ENCODE peak calls at places on chromosomes 6 and 20, in eight cellular contexts. One of them, this sample, is unnamed.

GRCh38 chr6:26432622-26433021 is 7.7 kb upstream of the BTN3A3 start:
- DNase-seq in mammary epithelial cell: no peak
- DNase-seq in posterior cingulate gyrus: no peak
- DNase-seq in CD8-positive, alpha-beta memory T cell: no peak
- DNase-seq in HFFc6: no peak
- DNase-seq in nephron progenitor cell: no peak
- DNase-seq in EL: peak; percentile 28
- DNase-seq in stimulated activated CD8-positive, alpha-beta memory T cell treated with anti-CD3 and anti-CD28 coated beads, Interleukin-2, amount 100 ng/mL, for 1 hour: no peak
- DNase-seq in this sample: no peak

GRCh38 chr6:122770835-122771601 is 8.5 kb upstream of the FABP7 start:
- DNase-seq in mammary epithelial cell: no peak
- DNase-seq in posterior cingulate gyrus: no peak
- DNase-seq in CD8-positive, alpha-beta memory T cell: no peak
- DNase-seq in HFFc6: no peak
- DNase-seq in nephron progenitor cell: no peak
- DNase-seq in EL: no peak
- DNase-seq in stimulated activated CD8-positive, alpha-beta memory T cell treated with anti-CD3 and anti-CD28 coated beads, Interleukin-2, amount 100 ng/mL, for 1 hour: no peak
- DNase-seq in this sample: no peak

GRCh38 chr6:113178349-113178748 is 678.8 kb upstream of the MARCKS start:
- DNase-seq in mammary epithelial cell: peak; percentile 50
- DNase-seq in posterior cingulate gyrus: no peak
- DNase-seq in CD8-positive, alpha-beta memory T cell: no peak
- DNase-seq in HFFc6: peak; percentile 14
- DNase-seq in nephron progenitor cell: no peak
- DNase-seq in EL: peak; percentile 21
- DNase-seq in stimulated activated CD8-positive, alpha-beta memory T cell treated with anti-CD3 and anti-CD28 coated beads, Interleukin-2, amount 100 ng/mL, for 1 hour: no peak
- DNase-seq in this sample: no peak

GRCh38 chr6:152220785-152221184 is 413.3 kb downstream of the ESR1 start:
- DNase-seq in mammary epithelial cell: no peak
- DNase-seq in posterior cingulate gyrus: no peak
- DNase-seq in CD8-positive, alpha-beta memory T cell: no peak
- DNase-seq in HFFc6: no peak
- DNase-seq in nephron progenitor cell: no peak
- DNase-seq in EL: no peak
- DNase-seq in stimulated activated CD8-positive, alpha-beta memory T cell treated with anti-CD3 and anti-CD28 coated beads, Interleukin-2, amount 100 ng/mL, for 1 hour: no peak
- DNase-seq in this sample: no peak

GRCh38 chr6:50913105-50913770 is 94.6 kb downstream of the TFAP2B start:
- DNase-seq in mammary epithelial cell: no peak
- DNase-seq in posterior cingulate gyrus: no peak
- DNase-seq in CD8-positive, alpha-beta memory T cell: peak; percentile 40
- DNase-seq in HFFc6: no peak
- DNase-seq in nephron progenitor cell: no peak
- DNase-seq in EL: no peak
- DNase-seq in stimulated activated CD8-positive, alpha-beta memory T cell treated with anti-CD3 and anti-CD28 coated beads, Interleukin-2, amount 100 ng/mL, for 1 hour: no peak
- DNase-seq in this sample: no peak

GRCh38 chr6:131792091-131792496 is 15.7 kb upstream of the ENPP1 start:
- DNase-seq in mammary epithelial cell: peak; percentile 70
- DNase-seq in posterior cingulate gyrus: no peak
- DNase-seq in CD8-positive, alpha-beta memory T cell: no peak
- DNase-seq in HFFc6: peak; percentile 16
- DNase-seq in nephron progenitor cell: no peak
- DNase-seq in EL: peak; percentile 43
- DNase-seq in stimulated activated CD8-positive, alpha-beta memory T cell treated with anti-CD3 and anti-CD28 coated beads, Interleukin-2, amount 100 ng/mL, for 1 hour: no peak
- DNase-seq in this sample: peak; percentile 35

GRCh38 chr6:122790740-122791679 is 2.0 kb downstream of the SMPDL3A start:
- DNase-seq in mammary epithelial cell: no peak
- DNase-seq in posterior cingulate gyrus: no peak
- DNase-seq in CD8-positive, alpha-beta memory T cell: no peak
- DNase-seq in HFFc6: no peak
- DNase-seq in nephron progenitor cell: no peak
- DNase-seq in EL: no peak
- DNase-seq in stimulated activated CD8-positive, alpha-beta memory T cell treated with anti-CD3 and anti-CD28 coated beads, Interleukin-2, amount 100 ng/mL, for 1 hour: no peak
- DNase-seq in this sample: peak; percentile 11

GRCh38 chr6:170209354-170210025 is 81.4 kb downstream of the DLL1 start:
- DNase-seq in mammary epithelial cell: no peak
- DNase-seq in posterior cingulate gyrus: no peak
- DNase-seq in CD8-positive, alpha-beta memory T cell: peak; percentile 36
- DNase-seq in HFFc6: no peak
- DNase-seq in nephron progenitor cell: no peak
- DNase-seq in EL: no peak
- DNase-seq in stimulated activated CD8-positive, alpha-beta memory T cell treated with anti-CD3 and anti-CD28 coated beads, Interleukin-2, amount 100 ng/mL, for 1 hour: no peak
- DNase-seq in this sample: no peak

GRCh38 chr6:167474171-167474570 is 149.3 kb downstream of the TTLL2 start:
- DNase-seq in mammary epithelial cell: no peak
- DNase-seq in posterior cingulate gyrus: no peak
- DNase-seq in CD8-positive, alpha-beta memory T cell: no peak
- DNase-seq in HFFc6: no peak
- DNase-seq in nephron progenitor cell: no peak
- DNase-seq in EL: no peak
- DNase-seq in stimulated activated CD8-positive, alpha-beta memory T cell treated with anti-CD3 and anti-CD28 coated beads, Interleukin-2, amount 100 ng/mL, for 1 hour: no peak
- DNase-seq in this sample: no peak

GRCh38 chr6:125611573-125612399 is 137.6 kb upstream of the HEY2 start:
- DNase-seq in mammary epithelial cell: no peak
- DNase-seq in posterior cingulate gyrus: no peak
- DNase-seq in CD8-positive, alpha-beta memory T cell: no peak
- DNase-seq in HFFc6: no peak
- DNase-seq in nephron progenitor cell: peak; percentile 12
- DNase-seq in EL: no peak
- DNase-seq in stimulated activated CD8-positive, alpha-beta memory T cell treated with anti-CD3 and anti-CD28 coated beads, Interleukin-2, amount 100 ng/mL, for 1 hour: no peak
- DNase-seq in this sample: no peak

GRCh38 chr6:82741996-82742385 is 323.6 kb downstream of the UBE3D start:
- DNase-seq in mammary epithelial cell: no peak
- DNase-seq in posterior cingulate gyrus: no peak
- DNase-seq in CD8-positive, alpha-beta memory T cell: no peak
- DNase-seq in HFFc6: no peak
- DNase-seq in nephron progenitor cell: no peak
- DNase-seq in EL: no peak
- DNase-seq in stimulated activated CD8-positive, alpha-beta memory T cell treated with anti-CD3 and anti-CD28 coated beads, Interleukin-2, amount 100 ng/mL, for 1 hour: no peak
- DNase-seq in this sample: no peak

GRCh38 chr6:140303218-140303949 is 928.9 kb upstream of the CITED2 start:
- DNase-seq in mammary epithelial cell: peak; percentile 8
- DNase-seq in posterior cingulate gyrus: no peak
- DNase-seq in CD8-positive, alpha-beta memory T cell: no peak
- DNase-seq in HFFc6: no peak
- DNase-seq in nephron progenitor cell: no peak
- DNase-seq in EL: no peak
- DNase-seq in stimulated activated CD8-positive, alpha-beta memory T cell treated with anti-CD3 and anti-CD28 coated beads, Interleukin-2, amount 100 ng/mL, for 1 hour: no peak
- DNase-seq in this sample: no peak

GRCh38 chr6:75204959-75205775 is 686 bp downstream of the COL12A1 start:
- DNase-seq in mammary epithelial cell: peak; percentile 54
- DNase-seq in posterior cingulate gyrus: peak; percentile 25
- DNase-seq in CD8-positive, alpha-beta memory T cell: no peak
- DNase-seq in HFFc6: peak; percentile 70
- DNase-seq in nephron progenitor cell: peak; percentile 45
- DNase-seq in EL: peak; percentile 86
- DNase-seq in stimulated activated CD8-positive, alpha-beta memory T cell treated with anti-CD3 and anti-CD28 coated beads, Interleukin-2, amount 100 ng/mL, for 1 hour: no peak
- DNase-seq in this sample: peak; percentile 75

GRCh38 chr20:32337937-32338661 is 20.0 kb upstream of the ASXL1 start:
- DNase-seq in mammary epithelial cell: no peak
- DNase-seq in posterior cingulate gyrus: no peak
- DNase-seq in CD8-positive, alpha-beta memory T cell: no peak
- DNase-seq in HFFc6: no peak
- DNase-seq in nephron progenitor cell: no peak
- DNase-seq in EL: no peak
- DNase-seq in stimulated activated CD8-positive, alpha-beta memory T cell treated with anti-CD3 and anti-CD28 coated beads, Interleukin-2, amount 100 ng/mL, for 1 hour: no peak
- DNase-seq in this sample: no peak

GRCh38 chr6:82836022-82836575 is 229.5 kb downstream of the UBE3D start:
- DNase-seq in mammary epithelial cell: no peak
- DNase-seq in posterior cingulate gyrus: no peak
- DNase-seq in CD8-positive, alpha-beta memory T cell: no peak
- DNase-seq in HFFc6: no peak
- DNase-seq in nephron progenitor cell: no peak
- DNase-seq in EL: no peak
- DNase-seq in stimulated activated CD8-positive, alpha-beta memory T cell treated with anti-CD3 and anti-CD28 coated beads, Interleukin-2, amount 100 ng/mL, for 1 hour: no peak
- DNase-seq in this sample: no peak

GRCh38 chr20:37254114-37254878 is 7.3 kb downstream of the GHRH start:
- DNase-seq in mammary epithelial cell: no peak
- DNase-seq in posterior cingulate gyrus: no peak
- DNase-seq in CD8-positive, alpha-beta memory T cell: no peak
- DNase-seq in HFFc6: no peak
- DNase-seq in nephron progenitor cell: no peak
- DNase-seq in EL: no peak
- DNase-seq in stimulated activated CD8-positive, alpha-beta memory T cell treated with anti-CD3 and anti-CD28 coated beads, Interleukin-2, amount 100 ng/mL, for 1 hour: no peak
- DNase-seq in this sample: no peak

GRCh38 chr6:158270389-158271127 is 41.7 kb upstream of the TULP4 start:
- DNase-seq in mammary epithelial cell: no peak
- DNase-seq in posterior cingulate gyrus: no peak
- DNase-seq in CD8-positive, alpha-beta memory T cell: no peak
- DNase-seq in HFFc6: no peak
- DNase-seq in nephron progenitor cell: no peak
- DNase-seq in EL: no peak
- DNase-seq in stimulated activated CD8-positive, alpha-beta memory T cell treated with anti-CD3 and anti-CD28 coated beads, Interleukin-2, amount 100 ng/mL, for 1 hour: no peak
- DNase-seq in this sample: no peak

GRCh38 chr6:20808984-20809383 is 274.7 kb downstream of the CDKAL1 start:
- DNase-seq in mammary epithelial cell: no peak
- DNase-seq in posterior cingulate gyrus: no peak
- DNase-seq in CD8-positive, alpha-beta memory T cell: no peak
- DNase-seq in HFFc6: no peak
- DNase-seq in nephron progenitor cell: no peak
- DNase-seq in EL: no peak
- DNase-seq in stimulated activated CD8-positive, alpha-beta memory T cell treated with anti-CD3 and anti-CD28 coated beads, Interleukin-2, amount 100 ng/mL, for 1 hour: no peak
- DNase-seq in this sample: no peak

GRCh38 chr20:34537651-34538050 is 20.9 kb upstream of the MAP1LC3A start:
- DNase-seq in mammary epithelial cell: no peak
- DNase-seq in posterior cingulate gyrus: no peak
- DNase-seq in CD8-positive, alpha-beta memory T cell: no peak
- DNase-seq in HFFc6: no peak
- DNase-seq in nephron progenitor cell: no peak
- DNase-seq in EL: no peak
- DNase-seq in stimulated activated CD8-positive, alpha-beta memory T cell treated with anti-CD3 and anti-CD28 coated beads, Interleukin-2, amount 100 ng/mL, for 1 hour: no peak
- DNase-seq in this sample: no peak

GRCh38 chr6:5695260-5696245 is 311.2 kb downstream of the NRN1 start:
- DNase-seq in mammary epithelial cell: peak; percentile 55
- DNase-seq in posterior cingulate gyrus: no peak
- DNase-seq in CD8-positive, alpha-beta memory T cell: no peak
- DNase-seq in HFFc6: peak; percentile 80
- DNase-seq in nephron progenitor cell: no peak
- DNase-seq in EL: peak; percentile 89
- DNase-seq in stimulated activated CD8-positive, alpha-beta memory T cell treated with anti-CD3 and anti-CD28 coated beads, Interleukin-2, amount 100 ng/mL, for 1 hour: no peak
- DNase-seq in this sample: peak; percentile 54

GRCh38 chr20:32232487-32232886 is 24.8 kb downstream of the POFUT1 start:
- DNase-seq in mammary epithelial cell: no peak
- DNase-seq in posterior cingulate gyrus: no peak
- DNase-seq in CD8-positive, alpha-beta memory T cell: no peak
- DNase-seq in HFFc6: no peak
- DNase-seq in nephron progenitor cell: no peak
- DNase-seq in EL: no peak
- DNase-seq in stimulated activated CD8-positive, alpha-beta memory T cell treated with anti-CD3 and anti-CD28 coated beads, Interleukin-2, amount 100 ng/mL, for 1 hour: no peak
- DNase-seq in this sample: no peak

GRCh38 chr6:111329882-111330633 is 153.0 kb downstream of the REV3L start:
- DNase-seq in mammary epithelial cell: peak; percentile 35
- DNase-seq in posterior cingulate gyrus: no peak
- DNase-seq in CD8-positive, alpha-beta memory T cell: no peak
- DNase-seq in HFFc6: no peak
- DNase-seq in nephron progenitor cell: no peak
- DNase-seq in EL: no peak
- DNase-seq in stimulated activated CD8-positive, alpha-beta memory T cell treated with anti-CD3 and anti-CD28 coated beads, Interleukin-2, amount 100 ng/mL, for 1 hour: no peak
- DNase-seq in this sample: no peak

GRCh38 chr20:12594410-12595130 is 414.2 kb upstream of the SPTLC3 start:
- DNase-seq in mammary epithelial cell: no peak
- DNase-seq in posterior cingulate gyrus: no peak
- DNase-seq in CD8-positive, alpha-beta memory T cell: no peak
- DNase-seq in HFFc6: no peak
- DNase-seq in nephron progenitor cell: no peak
- DNase-seq in EL: no peak
- DNase-seq in stimulated activated CD8-positive, alpha-beta memory T cell treated with anti-CD3 and anti-CD28 coated beads, Interleukin-2, amount 100 ng/mL, for 1 hour: no peak
- DNase-seq in this sample: no peak

GRCh38 chr6:25745836-25746235 is 8.7 kb upstream of the SLC17A4 start:
- DNase-seq in mammary epithelial cell: no peak
- DNase-seq in posterior cingulate gyrus: no peak
- DNase-seq in CD8-positive, alpha-beta memory T cell: no peak
- DNase-seq in HFFc6: no peak
- DNase-seq in nephron progenitor cell: no peak
- DNase-seq in EL: no peak
- DNase-seq in stimulated activated CD8-positive, alpha-beta memory T cell treated with anti-CD3 and anti-CD28 coated beads, Interleukin-2, amount 100 ng/mL, for 1 hour: no peak
- DNase-seq in this sample: no peak

GRCh38 chr6:54516331-54516730 is 208.1 kb downstream of the TINAG start:
- DNase-seq in mammary epithelial cell: no peak
- DNase-seq in posterior cingulate gyrus: no peak
- DNase-seq in CD8-positive, alpha-beta memory T cell: no peak
- DNase-seq in HFFc6: no peak
- DNase-seq in nephron progenitor cell: no peak
- DNase-seq in EL: no peak
- DNase-seq in stimulated activated CD8-positive, alpha-beta memory T cell treated with anti-CD3 and anti-CD28 coated beads, Interleukin-2, amount 100 ng/mL, for 1 hour: no peak
- DNase-seq in this sample: no peak

GRCh38 chr6:32191696-32192607 is 491 bp downstream of the GPSM3 start:
- DNase-seq in mammary epithelial cell: no peak
- DNase-seq in posterior cingulate gyrus: no peak
- DNase-seq in CD8-positive, alpha-beta memory T cell: no peak
- DNase-seq in HFFc6: no peak
- DNase-seq in nephron progenitor cell: no peak
- DNase-seq in EL: no peak
- DNase-seq in stimulated activated CD8-positive, alpha-beta memory T cell treated with anti-CD3 and anti-CD28 coated beads, Interleukin-2, amount 100 ng/mL, for 1 hour: no peak
- DNase-seq in this sample: no peak

GRCh38 chr20:57701090-57701489 is 8.7 kb downstream of the PMEPA1 start:
- DNase-seq in mammary epithelial cell: no peak
- DNase-seq in posterior cingulate gyrus: no peak
- DNase-seq in CD8-positive, alpha-beta memory T cell: no peak
- DNase-seq in HFFc6: no peak
- DNase-seq in nephron progenitor cell: no peak
- DNase-seq in EL: no peak
- DNase-seq in stimulated activated CD8-positive, alpha-beta memory T cell treated with anti-CD3 and anti-CD28 coated beads, Interleukin-2, amount 100 ng/mL, for 1 hour: no peak
- DNase-seq in this sample: no peak

GRCh38 chr6:126267621-126268020 is 72.3 kb upstream of the CENPW start:
- DNase-seq in mammary epithelial cell: no peak
- DNase-seq in posterior cingulate gyrus: no peak
- DNase-seq in CD8-positive, alpha-beta memory T cell: no peak
- DNase-seq in HFFc6: no peak
- DNase-seq in nephron progenitor cell: no peak
- DNase-seq in EL: no peak
- DNase-seq in stimulated activated CD8-positive, alpha-beta memory T cell treated with anti-CD3 and anti-CD28 coated beads, Interleukin-2, amount 100 ng/mL, for 1 hour: no peak
- DNase-seq in this sample: no peak

This sample was measured in HCEC 1CT.